ENCODE peak calls at places on chromosomes 16 and 17, in five cellular contexts. Y is activated CD8-positive, alpha-beta T cell treated with anti-CD3 and anti-CD28 coated beads for 36 hours; O is A549; L is IMR-90; K is CD8-positive, alpha-beta T cell. D is an unnamed sample.

GRCh38 chr16:75111514-75112280 is 4.9 kb downstream of the LDHD start:
- DNase-seq in K (no peak), L (no peak), O (no peak), Y (no peak), D (no peak)

GRCh38 chr17:42284566-42284965 is 3.7 kb upstream of the STAT5A start:
- DNase-seq in O (no peak), K (no peak), L (no peak), Y (no peak), D (no peak)

GRCh38 chr17:48973806-48974205 is 5.4 kb upstream of the GIP start:
- DNase-seq in L (no peak), O (no peak), K (no peak), Y (no peak), D (no peak)

GRCh38 chr17:17831208-17832039 is 5.4 kb downstream of the SREBF1 start:
- DNase-seq in Y (no peak), K (no peak), L (no peak), O (no peak), D (no peak)

GRCh38 chr16:85606920-85607319 is 6.2 kb upstream of the GSE1 start:
- DNase-seq in K (no peak), O (no peak), Y (no peak), L (no peak), D (no peak)

GRCh38 chr17:58411408-58411894 is 5.9 kb downstream of the RNF43 start:
- DNase-seq in K (no peak), Y (no peak), L (no peak), O (no peak), D (no peak)

GRCh38 chr16:49048557-49048956 is 233.1 kb downstream of the CBLN1 start:
- DNase-seq in K (no peak), O (no peak), L (peak), Y (no peak), D (no peak)

GRCh38 chr16:79348521-79349306 is 251.8 kb downstream of the MAF start:
- DNase-seq in O (no peak), Y (no peak), L (no peak), K (no peak), D (no peak)

GRCh38 chr16:67489401-67490083 is 6.2 kb upstream of the AGRP start:
- DNase-seq in Y (no peak), O (no peak), L (no peak), K (no peak), D (no peak)

GRCh38 chr16:88796278-88796677 is 7.3 kb upstream of the CDT1 start:
- DNase-seq in L (no peak), Y (no peak), K (no peak), O (no peak), D (no peak)

GRCh38 chr16:15608398-15609285 is 34.3 kb downstream of the MARF1 start:
- DNase-seq in O (no peak), K (no peak), Y (no peak), L (peak), D (no peak)

GRCh38 chr16:87874639-87875472 is 5.5 kb upstream of the SLC7A5 start:
- DNase-seq in K (no peak), O (no peak), L (no peak), Y (peak), D (no peak)

GRCh38 chr16:88908307-88908706 is 41.8 kb upstream of the PABPN1L start:
- DNase-seq in Y (no peak), L (no peak), K (no peak), O (no peak), D (no peak)

GRCh38 chr17:47253541-47254402 is at the start of gene ITGB3:
- DNase-seq in Y (peak), O (peak), L (peak), K (peak), D (peak)
- TF ChIP-seq CTCF in Y (peak), O (peak), L (peak), K (no peak), D (peak)

GRCh38 chr16:11946433-11946832 is 4.6 kb upstream of the NPIPB2 start:
- DNase-seq in L (no peak), O (no peak), K (no peak), Y (no peak), D (no peak)

GRCh38 chr16:11948819-11949218 is 7.0 kb upstream of the NPIPB2 start:
- DNase-seq in K (no peak), L (no peak), O (no peak), Y (no peak), D (no peak)

GRCh38 chr16:11949527-11949926 is 7.7 kb upstream of the NPIPB2 start:
- DNase-seq in L (peak), O (peak), Y (peak), K (no peak), D (no peak)
- TF ChIP-seq CTCF in L (peak), O (peak), Y (peak), K (peak), D (peak)

DNA sequence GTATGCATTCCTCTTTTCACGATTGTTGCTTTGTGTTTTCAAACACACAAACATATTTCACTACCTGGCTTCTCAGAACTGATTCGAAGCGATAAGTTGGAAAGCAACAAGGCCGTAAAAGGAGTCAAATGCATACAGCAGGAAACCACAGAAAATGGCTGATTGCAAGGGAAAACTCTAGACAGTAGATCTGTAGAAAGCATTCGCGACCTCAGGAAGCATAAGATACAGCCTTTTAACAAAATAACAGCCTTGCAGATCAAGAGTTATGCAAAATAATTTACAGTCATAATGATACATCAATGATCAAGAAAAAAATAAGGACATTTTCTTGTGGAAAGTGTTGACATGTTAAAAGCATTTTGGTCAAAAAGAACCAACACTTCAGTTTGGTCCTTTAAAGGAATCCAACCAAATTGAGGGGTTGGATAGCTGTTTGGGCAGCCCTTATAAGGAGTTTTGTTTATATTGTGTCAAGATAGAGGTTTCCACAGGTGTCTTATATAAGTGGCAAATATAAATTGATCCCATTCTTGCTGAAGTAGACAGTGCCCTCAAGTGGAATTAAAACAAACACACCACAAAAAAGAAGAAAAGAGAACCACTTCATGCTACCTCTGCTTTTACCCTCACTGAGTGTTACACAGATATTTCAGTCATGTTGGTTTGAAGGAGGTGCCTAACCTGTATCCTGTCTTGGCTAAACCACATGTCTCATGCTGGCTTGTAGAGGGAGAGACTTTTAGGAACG is 5.5 kb downstream of the CYLD start:
- DNase-seq in O (no peak), K (no peak), L (no peak), Y (peak), D (no peak)
- TF ChIP-seq CTCF in O (no peak), K (peak), L (peak), Y (peak), D (peak)

GRCh38 chr17:68732301-68732749 is 131.2 kb upstream of the FAM20A start:
- DNase-seq in O (no peak), K (no peak), Y (no peak), L (no peak), D (no peak)
- TF ChIP-seq CTCF in O (no peak), K (no peak), Y (no peak), L (no peak), D (no peak)

DNA sequence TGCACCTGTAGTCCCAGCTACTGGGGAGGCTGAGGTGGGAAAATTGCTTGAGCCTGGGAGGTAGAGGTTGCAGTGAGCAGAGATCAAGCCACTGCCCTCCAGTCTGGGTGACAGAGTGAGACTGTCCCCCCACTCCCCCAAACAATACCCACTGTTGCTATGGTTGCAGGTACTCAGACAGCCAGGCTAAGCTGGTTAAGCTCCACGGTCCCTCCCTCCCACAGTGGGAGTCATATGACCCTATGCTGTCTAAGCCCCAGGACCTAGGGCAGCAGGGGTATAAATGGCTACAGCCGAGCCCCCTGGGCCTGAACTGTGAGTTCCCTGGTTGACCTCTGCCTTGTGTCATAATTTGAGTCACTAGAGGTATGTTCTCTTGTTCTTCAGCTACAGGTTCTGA is 15.9 kb upstream of the RPRML start:
- DNase-seq in L (no peak), K (no peak), O (no peak), Y (no peak), D (no peak)
- TF ChIP-seq CTCF in L (no peak), K (no peak), O (no peak), Y (no peak), D (no peak)